ENCODE peak calls at places on chromosomes 3 and 15, in seven cellular contexts. T is cardiac fibroblast, D is left lung, Q is adrenal gland, E is AG10803, W is fibroblast of pulmonary artery, L is stomach. H is an unnamed sample.

GRCh38 chr15:57567909-57568308 is 23.8 kb upstream of the MYZAP start:
- DNase-seq in E (no peak), W (peak), T (peak), D (no peak), L (no peak), Q (no peak), H (no peak)

GRCh38 chr3:46849686-46850467 is 13.4 kb downstream of the MYL3 start:
- DNase-seq in Q (peak), E (no peak), W (no peak), D (peak), T (no peak), L (peak), H (no peak)

GRCh38 chr15:31147943-31148621 is 46.6 kb upstream of the TRPM1 start:
- DNase-seq in W (no peak), Q (no peak), E (no peak), D (no peak), L (no peak), T (no peak), H (no peak)

GRCh38 chr3:48601622-48601994 is 6.5 kb upstream of the COL7A1 start:
- DNase-seq in Q (no peak), E (no peak), L (no peak), T (no peak), W (no peak), D (no peak), H (no peak)

GRCh38 chr3:154135511-154136173 is 14.5 kb downstream of the ARHGEF26 start:
- DNase-seq in D (no peak), L (peak), Q (no peak), E (no peak), W (no peak), T (peak), H (no peak)

GRCh38 chr15:71447328-71448250 is 332.3 kb downstream of the THSD4 start:
- DNase-seq in T (peak), Q (no peak), W (peak), E (peak), L (peak), D (peak), H (no peak)

GRCh38 chr15:74400313-74400850 is 32.9 kb upstream of the CYP11A1 start:
- DNase-seq in L (no peak), Q (no peak), D (no peak), W (no peak), T (no peak), E (peak), H (no peak)

GRCh38 chr3:173618148-173618547 is 220.6 kb downstream of the NLGN1 start:
- DNase-seq in E (no peak), Q (no peak), W (no peak), D (no peak), L (no peak), T (no peak), H (no peak)

GRCh38 chr15:100900136-100900894 is 18.8 kb upstream of the LRRK1 start:
- DNase-seq in Q (no peak), T (no peak), E (no peak), D (no peak), L (no peak), W (no peak), H (no peak)

GRCh38 chr15:50210462-50211264 is 28.7 kb downstream of the SLC27A2 start:
- DNase-seq in L (peak), W (no peak), E (no peak), Q (no peak), T (no peak), D (peak), H (no peak)

GRCh38 chr15:65096481-65097385 is 18.3 kb downstream of the UBAP1L start:
- DNase-seq in L (no peak), D (no peak), Q (no peak), W (no peak), T (no peak), E (no peak), H (no peak)

GRCh38 chr3:150409125-150409526 is 1.0 kb downstream of the TSC22D2 start:
- DNase-seq in E (no peak), D (no peak), Q (peak), W (no peak), T (no peak), L (no peak), H (no peak)

GRCh38 chr3:150409527-150410310 is 1.6 kb downstream of the TSC22D2 start:
- DNase-seq in D (peak), Q (peak), E (peak), L (peak), T (peak), W (peak), H (no peak)

GRCh38 chr3:150411106-150411460 is 3.0 kb downstream of the TSC22D2 start:
- DNase-seq in W (no peak), E (no peak), D (no peak), T (no peak), Q (no peak), L (no peak), H (no peak)

GRCh38 chr3:150411971-150412370 is 3.9 kb downstream of the TSC22D2 start:
- DNase-seq in E (peak), D (no peak), T (no peak), W (peak), Q (no peak), L (no peak), H (no peak)

GRCh38 chr3:150410311-150411105 is 2.4 kb downstream of the TSC22D2 start:
- DNase-seq in E (no peak), T (peak), Q (peak), D (peak), L (peak), W (peak), H (no peak)
- TF ChIP-seq CTCF in E (no peak), T (no peak), Q (no peak), D (no peak), L (no peak), W (no peak), H (no peak)

GRCh38 chr3:45026038-45026437 is at the start of gene CLEC3B:
- DNase-seq in E (peak), L (no peak), Q (peak), T (peak), D (peak), W (peak), H (no peak)
- H3K4me3 ChIP-seq in E (peak), L (peak), Q (peak), T (no peak), D (peak), W (no peak), H (no peak)

DNA sequence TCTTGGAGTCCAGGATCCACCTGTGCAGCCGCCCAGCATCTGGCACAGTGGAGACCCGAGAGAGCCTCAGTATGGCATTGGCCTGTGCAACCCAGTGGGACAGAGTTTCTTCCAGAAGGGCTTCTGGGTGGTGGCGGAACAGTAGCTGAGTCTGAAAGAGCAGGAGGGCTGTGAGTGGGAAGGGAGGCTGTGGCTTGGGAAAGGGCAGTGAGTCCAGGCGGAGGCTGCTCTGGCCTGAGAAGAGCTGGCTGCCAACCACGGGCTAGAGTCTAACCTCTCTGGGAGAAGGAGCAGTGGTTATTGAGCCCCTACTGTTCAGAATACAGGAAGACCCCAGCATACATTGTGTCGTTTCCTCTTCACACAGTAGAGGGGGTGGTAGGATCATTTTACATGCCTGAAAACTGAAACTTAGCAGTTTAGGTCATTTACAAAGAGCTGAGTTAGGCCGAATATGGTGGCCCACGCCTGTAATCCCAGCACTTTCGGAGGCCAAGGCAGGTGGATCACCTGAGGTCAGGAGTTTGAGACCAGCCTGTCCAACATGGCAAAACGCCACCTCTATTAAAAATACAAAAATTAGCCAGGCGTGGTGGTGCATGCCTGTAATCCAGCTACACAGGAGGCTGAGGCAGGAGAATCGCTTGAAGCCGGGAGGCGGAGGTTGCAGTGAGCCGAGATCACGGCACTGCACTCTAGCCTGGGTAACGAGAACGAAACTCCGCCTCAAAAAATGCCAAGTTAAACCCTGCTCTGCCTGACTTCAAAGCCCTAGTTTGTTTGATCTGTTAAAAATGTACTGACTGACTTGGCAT is 3.2 kb downstream of the AEN start:
- DNase-seq in E (peak), W (peak), D (no peak), Q (no peak), T (peak), L (no peak), H (no peak)
- TF ChIP-seq CTCF in E (peak), W (peak), D (peak), Q (peak), T (peak), L (no peak), H (peak)

GRCh38 chr15:92819312-92820232 is 80.6 kb upstream of the CHD2 start:
- DNase-seq in D (peak), Q (no peak), T (no peak), L (no peak), E (no peak), W (no peak), H (no peak)

GRCh38 chr15:92818658-92819311 is 81.3 kb upstream of the CHD2 start:
- DNase-seq in E (no peak), T (no peak), L (no peak), Q (no peak), D (peak), W (no peak), H (no peak)

GRCh38 chr15:92822216-92823144 is 77.6 kb upstream of the CHD2 start:
- DNase-seq in W (no peak), D (no peak), E (no peak), L (no peak), T (no peak), Q (no peak), H (no peak)

GRCh38 chr15:92821491-92822116 is 78.5 kb upstream of the CHD2 start:
- DNase-seq in D (peak), T (no peak), Q (no peak), L (no peak), W (no peak), E (no peak), H (no peak)

GRCh38 chr15:92820233-92821021 is 79.7 kb upstream of the CHD2 start:
- DNase-seq in T (peak), Q (peak), W (peak), L (peak), D (peak), E (peak), H (no peak)
- H3K4me3 ChIP-seq in T (peak), Q (peak), W (peak), L (peak), D (peak), E (peak), H (peak)

GRCh38 chr3:190865828-190866227 is 3.3 kb upstream of the GMNC start:
- DNase-seq in E (no peak), T (no peak), D (no peak), Q (no peak), W (no peak), L (no peak), H (no peak)

GRCh38 chr3:190865419-190865818 is 2.9 kb upstream of the GMNC start:
- DNase-seq in T (no peak), D (no peak), L (no peak), Q (no peak), E (no peak), W (no peak), H (no peak)

DNA sequence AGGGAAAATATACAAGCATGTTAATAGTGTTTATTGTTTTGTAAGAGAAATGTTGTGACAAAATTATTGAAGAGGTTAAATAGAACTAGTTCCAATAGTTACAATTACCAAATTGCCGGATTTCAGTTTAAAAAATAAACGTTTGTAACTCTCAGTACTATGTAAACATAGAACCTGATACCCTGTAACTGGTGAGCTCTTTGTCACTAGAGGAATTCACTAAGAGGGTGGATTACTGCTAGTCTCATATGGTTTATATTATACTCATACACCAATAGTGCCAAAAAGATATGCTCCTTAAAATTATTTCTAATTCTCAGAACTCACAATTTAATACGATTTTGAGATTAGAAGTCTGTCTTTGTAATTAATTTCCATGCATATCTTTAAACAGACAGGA is 7.6 kb upstream of the GMNC start:
- DNase-seq in Q (no peak), D (no peak), T (no peak), W (no peak), L (no peak), E (no peak), H (no peak)
- TF ChIP-seq CTCF in Q (no peak), D (no peak), T (no peak), W (no peak), L (no peak), E (no peak), H (no peak)

DNA sequence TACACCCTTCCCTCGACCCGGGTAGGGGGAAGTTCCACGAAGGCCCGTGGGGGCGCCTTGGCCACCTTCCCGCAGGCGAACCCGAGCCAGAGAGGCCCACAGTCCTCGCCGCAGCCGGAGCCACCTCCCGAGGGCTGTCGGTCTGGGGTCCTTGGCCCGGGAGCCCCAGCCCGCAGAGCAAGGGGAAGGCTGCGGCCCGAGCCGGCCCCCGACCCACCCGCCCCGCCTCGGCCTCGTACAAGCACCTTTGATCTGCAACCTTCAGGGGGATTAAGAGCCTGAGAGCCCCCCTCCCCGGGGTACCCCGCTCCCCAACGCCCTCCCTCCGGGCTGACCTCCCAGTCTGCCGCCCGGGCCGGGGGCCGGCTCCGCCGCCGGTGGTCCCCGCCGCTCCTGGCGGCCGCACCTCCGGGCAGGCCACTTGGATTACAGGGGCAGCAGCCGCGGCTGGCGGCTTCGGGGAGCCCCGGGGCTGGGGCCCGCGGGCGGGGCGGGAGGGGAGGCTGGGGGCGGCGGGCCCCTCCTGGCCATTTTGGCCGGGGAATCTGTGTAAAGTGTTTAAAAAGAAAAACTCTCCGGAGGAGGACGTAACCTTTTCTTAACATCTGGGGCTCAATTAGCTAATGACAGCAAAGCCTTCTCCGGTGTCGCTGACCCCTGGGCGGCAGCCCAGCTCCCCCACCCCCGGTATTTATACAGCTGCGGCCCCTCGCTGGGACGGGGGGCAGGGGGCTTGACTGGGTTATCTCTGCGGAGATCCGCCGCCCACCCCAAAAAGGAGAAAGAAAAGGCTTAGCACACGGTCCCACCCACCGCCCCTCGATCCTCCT is 40.2 kb downstream of the EPHB3 start:
- DNase-seq in Q (no peak), D (no peak), E (no peak), L (no peak), W (no peak), T (no peak), H (no peak)
- H3K4me3 ChIP-seq in Q (peak), D (no peak), E (no peak), L (peak), W (no peak), T (no peak), H (no peak)

H was measured in AG09309.